ENCODE peak calls at places on chromosome 11, in seven cellular contexts. R, T, K, G, N, Y and X are unnamed samples.

GRCh38 chr11:78798567-78799170 is 224.0 kb upstream of the NARS2 start:
- DNase-seq in R (peak), G (peak), Y (peak), K (peak), T (peak), N (peak), X (peak)

GRCh38 chr11:115769891-115770290 is 265.7 kb upstream of the CADM1 start:
- DNase-seq in T (no peak), Y (no peak), N (no peak), R (no peak), G (no peak), K (no peak), X (no peak)

GRCh38 chr11:75432911-75433321 is at the start of gene KLHL35:
- DNase-seq in R (peak), G (no peak), N (no peak), Y (no peak), T (no peak), K (no peak), X (no peak)

GRCh38 chr11:2621919-2622318 is 77.9 kb downstream of the KCNQ1OT1 start:
- DNase-seq in G (no peak), K (no peak), N (no peak), T (no peak), R (no peak), Y (no peak), X (no peak)

GRCh38 chr11:44619931-44620725 is 54.7 kb downstream of the CD82 start:
- DNase-seq in N (no peak), T (no peak), R (no peak), G (no peak), Y (peak), K (no peak), X (no peak)

GRCh38 chr11:32312865-32313403 is 122.4 kb downstream of the WT1 start:
- DNase-seq in Y (no peak), K (peak), G (no peak), T (peak), R (no peak), N (peak), X (peak)

GRCh38 chr11:75024764-75025211 is 36.1 kb downstream of the NEU3 start:
- DNase-seq in K (no peak), Y (no peak), N (no peak), R (peak), G (no peak), T (no peak), X (no peak)

GRCh38 chr11:110478410-110478809 is 48.7 kb downstream of the FDX1 start:
- DNase-seq in Y (no peak), R (no peak), G (no peak), N (no peak), T (no peak), K (no peak), X (no peak)

GRCh38 chr11:1138053-1138452 is 19.7 kb upstream of the MUC5AC start:
- DNase-seq in G (no peak), R (no peak), Y (no peak), K (peak), T (peak), N (no peak), X (no peak)

GRCh38 chr11:17762309-17762974 is 27.9 kb downstream of the KCNC1 start:
- DNase-seq in R (no peak), N (peak), T (no peak), G (no peak), K (peak), Y (no peak), X (no peak)

GRCh38 chr11:78199653-78200015 is 10.9 kb downstream of the USP35 start:
- DNase-seq in K (no peak), Y (no peak), G (no peak), T (no peak), R (no peak), N (no peak), X (no peak)

GRCh38 chr11:19951558-19952083 is 208.7 kb downstream of the DBX1 start:
- DNase-seq in T (peak), G (no peak), K (peak), N (peak), R (no peak), Y (no peak), X (no peak)

GRCh38 chr11:108147150-108147549 is 25.8 kb downstream of the ACAT1 start:
- DNase-seq in R (no peak), N (no peak), T (no peak), Y (no peak), G (no peak), K (no peak), X (no peak)

GRCh38 chr11:2884424-2884815 is 1.2 kb downstream of the CDKN1C start:
- DNase-seq in R (peak), K (no peak), G (no peak), Y (peak), N (no peak), T (peak), X (peak)

GRCh38 chr11:73453562-73453961 is 77.4 kb downstream of the RELT start:
- DNase-seq in T (no peak), G (no peak), K (peak), R (no peak), N (no peak), Y (no peak), X (no peak)

GRCh38 chr11:128488471-128488870 is 98.9 kb downstream of the ETS1 start:
- DNase-seq in T (peak), G (no peak), K (peak), Y (no peak), R (no peak), N (peak), X (peak)

GRCh38 chr11:19728436-19728835 is 15.8 kb downstream of the NAV2 start:
- DNase-seq in N (no peak), Y (no peak), R (no peak), G (no peak), K (no peak), T (peak), X (no peak)

GRCh38 chr11:61281581-61282250 is 13.4 kb downstream of the VWCE start:
- DNase-seq in R (no peak), T (peak), N (no peak), K (peak), G (no peak), Y (peak), X (peak)

GRCh38 chr11:12822623-12823022 is 148.4 kb downstream of the TEAD1 start:
- DNase-seq in Y (no peak), K (no peak), T (no peak), G (no peak), R (no peak), N (no peak), X (no peak)

GRCh38 chr11:102253018-102253775 is 64.1 kb upstream of the BIRC3 start:
- DNase-seq in T (no peak), N (no peak), G (no peak), K (no peak), R (no peak), Y (no peak), X (no peak)

GRCh38 chr11:84719935-84720577 is 907.1 kb downstream of the DLG2 start:
- DNase-seq in R (peak), G (peak), Y (peak), K (no peak), N (no peak), T (no peak), X (no peak)

GRCh38 chr11:87425391-87425790 is 387.7 kb downstream of the TMEM135 start:
- DNase-seq in R (no peak), G (no peak), K (peak), Y (no peak), N (no peak), T (no peak), X (no peak)

GRCh38 chr11:1574256-1575242 is 2.5 kb upstream of the DUSP8 start:
- DNase-seq in G (no peak), Y (peak), T (peak), R (peak), N (peak), K (no peak), X (peak)

GRCh38 chr11:133927690-133928627 is 28.8 kb downstream of the IGSF9B start:
- DNase-seq in K (peak), N (peak), R (peak), G (peak), T (peak), Y (peak), X (peak)

GRCh38 chr11:64568584-64569140 is 22.4 kb upstream of the SLC22A12 start:
- DNase-seq in G (no peak), R (no peak), T (no peak), N (no peak), K (no peak), Y (no peak), X (no peak)

GRCh38 chr11:3206128-3206921 is 12.3 kb downstream of the MRGPRG start:
- DNase-seq in K (no peak), G (no peak), T (no peak), R (no peak), Y (peak), N (no peak), X (no peak)

GRCh38 chr11:108609681-108610080 is 16.1 kb upstream of the EXPH5 start:
- DNase-seq in Y (no peak), N (no peak), G (no peak), K (peak), R (no peak), T (no peak), X (no peak)

GRCh38 chr11:96134622-96135021 is 208.4 kb downstream of the MAML2 start:
- DNase-seq in G (no peak), K (peak), N (peak), Y (no peak), T (no peak), R (no peak), X (no peak)

GRCh38 chr11:2315395-2316168 is 13.8 kb downstream of the TSPAN32 start:
- DNase-seq in T (no peak), G (no peak), N (no peak), K (no peak), Y (peak), R (no peak), X (no peak)

GRCh38 chr11:114774599-114775365 is 96.5 kb downstream of the NXPE2 start:
- DNase-seq in G (peak), N (peak), R (peak), Y (no peak), K (peak), T (peak), X (peak)

GRCh38 chr11:71372693-71373657 is 75.2 kb downstream of the DHCR7 start:
- DNase-seq in Y (no peak), T (peak), N (no peak), G (no peak), R (peak), K (peak), X (no peak)

GRCh38 chr11:61727401-61727811 is 25.0 kb upstream of the MYRF start:
- DNase-seq in Y (no peak), T (no peak), G (no peak), N (no peak), K (no peak), R (peak), X (no peak)

GRCh38 chr11:117724104-117724503 is 72.9 kb downstream of the DSCAML1 start:
- DNase-seq in Y (no peak), R (no peak), N (no peak), T (no peak), K (no peak), G (no peak), X (no peak)

GRCh38 chr11:70669871-70670683 is 271.7 kb downstream of the CTTN start:
- DNase-seq in N (no peak), G (no peak), K (no peak), T (no peak), R (no peak), Y (no peak), X (no peak)

GRCh38 chr11:64743591-64744543 is at the start of gene RASGRP2:
- DNase-seq in N (peak), K (no peak), T (peak), Y (peak), R (no peak), G (peak), X (peak)